ENCODE peak calls at places on chromosomes 12 and 14, in eight cellular contexts. C is heart left ventricle, W is endothelial cell of umbilical vein, B is adrenal gland, G is right lobe of liver, I is transverse colon, J is HepG2, Q is A549. S is an unnamed sample.

GRCh38 chr12:109147954-109148353 is 31.6 kb downstream of the ACACB start:
- DNase-seq in I (peak; percentile 36), C (no peak), Q (no peak), G (no peak), B (peak; percentile 25), J (no peak), W (no peak), S (no peak)

GRCh38 chr12:128918910-128919309 is 65.6 kb downstream of the GLT1D1 start:
- DNase-seq in W (no peak), B (no peak), G (no peak), C (no peak), I (no peak), Q (no peak), J (no peak), S (no peak)

GRCh38 chr14:103597623-103598372 is 31.2 kb upstream of the KLC1 start:
- DNase-seq in I (no peak), Q (no peak), C (no peak), J (no peak), B (no peak), W (no peak), G (no peak), S (no peak)

GRCh38 chr12:115946867-115947695 is 330.4 kb downstream of the MED13L start:
- DNase-seq in B (no peak), G (no peak), J (peak; percentile 8), I (no peak), W (no peak), C (no peak), Q (no peak), S (no peak)

GRCh38 chr12:100661300-100661951 is 87.9 kb downstream of the GAS2L3 start:
- DNase-seq in B (no peak), J (no peak), C (no peak), W (peak; percentile 3), G (no peak), I (no peak), Q (no peak), S (no peak)

GRCh38 chr14:33317675-33318074 is 379.0 kb downstream of the NPAS3 start:
- DNase-seq in C (no peak), J (no peak), W (no peak), I (no peak), G (no peak), B (no peak), Q (no peak), S (no peak)

GRCh38 chr14:71621276-71621675 is 311.0 kb upstream of the RGS6 start:
- DNase-seq in I (no peak), C (no peak), B (no peak), J (no peak), G (no peak), W (no peak), Q (no peak), S (no peak)

GRCh38 chr14:45249847-45250575 is 3.0 kb downstream of the MIS18BP1 start:
- DNase-seq in W (peak; percentile 75), B (peak; percentile 21), G (no peak), Q (no peak), J (peak; percentile 29), C (no peak), I (no peak), S (peak; percentile 20)

GRCh38 chr12:11719678-11720099 is 70.2 kb downstream of the ETV6 start:
- DNase-seq in Q (no peak), J (no peak), B (peak; percentile 78), W (peak; percentile 94), I (peak; percentile 39), C (peak; percentile 82), G (peak; percentile 66), S (peak; percentile 35)

GRCh38 chr14:34722723-34723545 is 8.5 kb upstream of the CFL2 start:
- DNase-seq in W (peak; percentile 78), C (no peak), J (peak; percentile 71), B (peak; percentile 36), G (no peak), I (peak; percentile 27), Q (peak; percentile 70), S (peak; percentile 47)

GRCh38 chr12:51972849-51973273 is 21.4 kb downstream of the ACVR1B start:
- DNase-seq in G (peak; percentile 72), W (peak; percentile 97), Q (no peak), I (peak; percentile 45), J (no peak), C (no peak), B (peak; percentile 32), S (peak; percentile 89)

GRCh38 chr14:64756712-64757111 is 52.5 kb downstream of the PLEKHG3 start:
- DNase-seq in J (no peak), I (no peak), W (no peak), G (no peak), B (no peak), C (no peak), Q (no peak), S (no peak)

GRCh38 chr14:99517046-99517642 is 35.9 kb downstream of the CCNK start:
- DNase-seq in I (no peak), C (peak; percentile 57), W (no peak), J (no peak), B (no peak), Q (no peak), G (peak; percentile 15), S (no peak)

GRCh38 chr12:6426882-6427671 is 17.7 kb upstream of the CD27 start:
- DNase-seq in I (peak; percentile 58), Q (no peak), W (no peak), B (no peak), C (no peak), J (no peak), G (no peak), S (no peak)

GRCh38 chr12:109863961-109864712 is 16.2 kb downstream of the GLTP start:
- DNase-seq in Q (peak; percentile 66), J (peak; percentile 97), I (peak; percentile 75), B (peak; percentile 54), G (peak; percentile 45), C (no peak), W (no peak), S (no peak)

GRCh38 chr12:120024193-120024592 is 35.2 kb downstream of the BICDL1 start:
- DNase-seq in B (no peak), C (no peak), G (no peak), Q (no peak), I (no peak), J (no peak), W (no peak), S (no peak)

GRCh38 chr14:73753043-73753886 is 39.1 kb upstream of the PNMA1 start:
- DNase-seq in Q (no peak), C (no peak), I (peak; percentile 87), G (peak; percentile 72), W (peak; percentile 99), B (peak; percentile 66), J (peak; percentile 84), S (peak; percentile 90)

GRCh38 chr14:102057480-102058114 is 29.2 kb downstream of the HSP90AA1 start:
- DNase-seq in W (no peak), B (no peak), I (no peak), C (no peak), G (no peak), Q (no peak), J (no peak), S (no peak)

DNA sequence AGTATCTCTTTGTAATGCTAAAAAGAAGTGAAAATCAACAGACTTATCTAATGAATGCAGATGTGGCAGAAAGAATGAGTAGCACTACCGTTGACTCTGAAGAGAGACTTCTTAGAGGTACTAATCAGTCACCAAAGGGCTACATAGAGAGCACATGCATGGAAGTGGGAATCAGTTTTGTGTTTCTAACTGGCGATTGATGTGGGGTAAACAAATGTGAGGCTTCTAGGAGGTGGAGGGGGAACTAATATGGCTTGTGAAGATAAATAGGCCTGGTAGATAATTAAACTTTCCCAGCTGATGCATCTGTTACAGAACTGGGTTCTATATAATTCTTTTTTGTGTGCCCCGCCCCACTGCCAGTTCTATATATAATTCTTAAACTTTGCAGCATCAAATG is 10.6 kb downstream of the COCH start:
- DNase-seq in I (no peak), C (no peak), G (no peak), W (no peak), Q (no peak), B (no peak), J (no peak), S (no peak)
- TF ChIP-seq POLR2A in I (no peak), C (no peak), G (no peak), W (no peak), Q (no peak), B (no peak), J (no peak), S (no peak)

GRCh38 chr14:24186831-24187537 is 1.6 kb downstream of the IPO4 start:
- DNase-seq in B (no peak), W (no peak), J (no peak), G (no peak), C (no peak), I (no peak), Q (no peak), S (no peak)
- H3K4me3 ChIP-seq in B (no peak overlapping the region), W (no peak overlapping the region), J (no peak overlapping the region), G (no peak overlapping the region), C (no peak overlapping the region), I (no peak overlapping the region), Q (no peak overlapping the region), S (no peak overlapping the region)

GRCh38 chr14:68976160-68977067 is 2.7 kb downstream of the ACTN1 start:
- DNase-seq in I (peak; percentile 52), Q (no peak), J (peak; percentile 77), C (no peak), G (peak; percentile 33), W (peak; percentile 35), B (no peak), S (no peak)

GRCh38 chr14:68979021-68979721 is at the start of gene ACTN1:
- DNase-seq in B (peak; percentile 97), J (peak; percentile 94), C (peak; percentile 94), G (peak; percentile 96), I (peak; percentile 91), Q (peak; percentile 96), W (peak; percentile 98), S (peak; percentile 98)

GRCh38 chr14:68978550-68978911 is 571 bp downstream of the ACTN1 start:
- DNase-seq in W (peak; percentile 33), C (peak; percentile 82), G (peak; percentile 73), B (peak; percentile 72), I (peak; percentile 66), Q (no peak), J (no peak), S (peak; percentile 94)

GRCh38 chr14:68977137-68977740 is 1.9 kb downstream of the ACTN1 start:
- DNase-seq in W (no peak), I (no peak), J (peak; percentile 84), C (no peak), B (no peak), Q (no peak), G (no peak), S (no peak)

GRCh38 chr14:68977741-68978549 is 1.2 kb downstream of the ACTN1 start:
- DNase-seq in C (peak; percentile 82), G (peak; percentile 81), W (peak; percentile 78), Q (peak; percentile 78), I (peak; percentile 73), J (no peak), B (peak; percentile 70), S (peak; percentile 94)
- TF ChIP-seq POLR2A in C (no peak), G (peak; percentile 69), W (peak; percentile 84), Q (peak; percentile 54), I (peak; percentile 65), J (peak; percentile 89), B (peak; percentile 49), S (no peak)

DNA sequence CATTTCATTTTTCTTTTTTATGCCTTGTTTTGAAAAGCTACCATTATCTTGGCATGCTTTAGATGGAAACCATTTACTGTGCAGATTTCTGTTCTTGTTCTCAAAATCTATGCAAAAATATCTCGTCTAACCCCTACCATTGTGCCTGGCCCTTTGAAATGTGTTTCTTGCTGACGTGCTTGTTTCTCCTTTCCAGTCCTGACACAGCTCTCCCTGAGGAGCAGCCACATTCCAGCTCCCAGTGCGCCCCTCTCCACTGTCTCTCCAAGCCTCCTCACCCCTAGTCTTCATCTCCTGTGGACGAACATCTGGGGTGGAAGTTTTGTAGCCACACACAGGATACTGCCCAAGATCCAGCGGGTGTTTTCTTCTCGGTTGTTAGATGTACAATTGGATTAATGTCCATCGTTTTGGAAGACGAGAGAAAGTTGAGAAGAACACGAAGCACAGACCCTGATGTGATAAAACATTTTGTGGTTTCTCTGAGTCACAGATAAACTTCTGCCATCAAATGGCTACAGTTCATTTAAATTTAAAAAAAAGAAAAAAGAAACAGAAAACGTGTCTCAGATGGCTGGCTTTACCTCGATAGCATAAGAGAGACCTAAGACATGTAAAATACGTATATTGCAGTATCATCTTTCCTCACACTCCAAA is 21.9 kb upstream of the FGD4 start:
- DNase-seq in G (no peak), J (no peak), I (no peak), C (no peak), Q (no peak), W (no peak), B (no peak), S (no peak)
- H3K4me3 ChIP-seq in G (no peak overlapping the region), J (no peak overlapping the region), I (no peak overlapping the region), C (no peak overlapping the region), Q (no peak overlapping the region), W (no peak overlapping the region), B (no peak overlapping the region), S (no peak overlapping the region)